ENCODE peak calls at places on chromosomes 3 and 15, in five cellular contexts. W is NCI-H1092 treated with DMSO at 0.1 percent for 48 hours, M is T-helper 1 cell, A is nephron progenitor cell, H is progenitor cell of endocrine pancreas. S is an unnamed sample.

GRCh38 chr3:186540444-186541226 is 3.5 kb downstream of the CRYGS start:
- DNase-seq in W (peak; percentile 58), M (peak; percentile 72), A (peak; percentile 74), H (peak; percentile 70), S (peak; percentile 33)

GRCh38 chr15:63233667-63234419 is 43.6 kb upstream of the APH1B start:
- DNase-seq in W (no peak), M (no peak), A (no peak), H (no peak), S (no peak)

GRCh38 chr15:78084359-78084750 is 6.8 kb upstream of the TBC1D2B start:
- DNase-seq in W (no peak), M (no peak), A (no peak), H (no peak), S (no peak)

GRCh38 chr3:74353039-74353438 is 261.4 kb downstream of the CNTN3 start:
- DNase-seq in W (no peak), M (no peak), A (no peak), H (no peak), S (no peak)

GRCh38 chr3:11739123-11739522 is 95.4 kb upstream of the VGLL4 start:
- DNase-seq in W (no peak), M (no peak), A (no peak), H (no peak), S (no peak)

GRCh38 chr3:71008350-71008923 is 575.1 kb downstream of the FOXP1 start:
- DNase-seq in W (no peak), M (no peak), A (no peak), H (no peak), S (no peak)

GRCh38 chr3:58529516-58530353 is 7.3 kb downstream of the ACOX2 start:
- DNase-seq in W (no peak), M (no peak), A (peak; percentile 65), H (peak; percentile 29), S (no peak)

GRCh38 chr15:92538115-92538514 is 117.5 kb downstream of the FAM174B start:
- DNase-seq in W (no peak), M (no peak), A (no peak), H (no peak), S (no peak)

GRCh38 chr3:141738636-141739363 is 702 bp downstream of the RNF7 start:
- DNase-seq in W (peak; percentile 48), M (no peak), A (no peak), H (no peak), S (no peak)

GRCh38 chr15:62961134-62961533 is 81.4 kb upstream of the TPM1 start:
- DNase-seq in W (no peak), M (no peak), A (no peak), H (no peak), S (no peak)

GRCh38 chr3:57983734-57984518 is 24.3 kb upstream of the FLNB start:
- DNase-seq in W (no peak), M (no peak), A (no peak), H (no peak), S (no peak)

GRCh38 chr15:101425787-101426365 is 63.6 kb downstream of the PCSK6 start:
- DNase-seq in W (no peak), M (no peak), A (no peak), H (no peak), S (no peak)

GRCh38 chr3:177478170-177478859 is 281.0 kb upstream of the TBL1XR1 start:
- DNase-seq in W (no peak), M (no peak), A (no peak), H (no peak), S (no peak)